ENCODE peak calls at places on chromosome 13, in eight cellular contexts. Y, R, T, J, L, G, C and S are unnamed samples.

GRCh38 chr13:24087611-24088235 is 72.8 kb upstream of the SPATA13 start:
- DNase-seq in G (no peak), J (no peak), R (peak; percentile 49), C (no peak), L (no peak), Y (no peak), T (peak; percentile 42), S (peak; percentile 42)

GRCh38 chr13:60051754-60052153 is 112.0 kb downstream of the DIAPH3 start:
- DNase-seq in G (no peak), T (no peak), C (no peak), L (no peak), Y (no peak), R (no peak), J (no peak), S (no peak)

GRCh38 chr13:50161052-50161451 is 145.8 kb downstream of the KCNRG start:
- DNase-seq in R (no peak), G (no peak), C (no peak), L (no peak), T (no peak), J (no peak), Y (no peak), S (peak; percentile 69)

GRCh38 chr13:21683034-21683733 is 12.3 kb downstream of the FGF9 start:
- DNase-seq in C (no peak), T (no peak), Y (no peak), L (no peak), J (peak; percentile 79), R (no peak), G (no peak), S (no peak)

GRCh38 chr13:40580566-40581276 is 85.7 kb downstream of the FOXO1 start:
- DNase-seq in Y (no peak), L (no peak), G (no peak), C (peak; percentile 60), T (no peak), J (no peak), R (no peak), S (no peak)

GRCh38 chr13:64272681-64273080 is 2857.0 kb upstream of the PCDH20 start:
- DNase-seq in G (no peak), T (no peak), L (no peak), J (peak; percentile 15), R (no peak), Y (no peak), C (no peak), S (no peak)

GRCh38 chr13:98301721-98302120 is 124.7 kb upstream of the RNF113B start:
- DNase-seq in J (peak; percentile 48), Y (no peak), L (no peak), C (no peak), T (no peak), G (no peak), R (no peak), S (no peak)

GRCh38 chr13:21061077-21061945 is at the start of gene LATS2:
- DNase-seq in Y (peak; percentile 59), J (peak; percentile 95), L (peak; percentile 98), G (peak; percentile 94), C (peak; percentile 97), T (peak; percentile 98), R (peak; percentile 95), S (peak; percentile 98)

GRCh38 chr13:96819375-96819774 is 174.9 kb downstream of the OXGR1 start:
- DNase-seq in C (no peak), G (no peak), T (no peak), L (no peak), R (no peak), Y (no peak), J (no peak), S (no peak)

GRCh38 chr13:80341771-80342271 is 895 bp upstream of the SPRY2 start:
- DNase-seq in G (peak; percentile 43), L (no peak), T (peak; percentile 76), Y (no peak), C (peak; percentile 78), R (peak; percentile 6), J (peak; percentile 64), S (peak; percentile 68)

GRCh38 chr13:38202730-38203129 is 146.9 kb upstream of the UFM1 start:
- DNase-seq in G (no peak), R (no peak), Y (no peak), C (no peak), T (no peak), J (peak; percentile 72), L (no peak), S (peak; percentile 6)

GRCh38 chr13:101473458-101473857 is 21.0 kb downstream of the ITGBL1 start:
- DNase-seq in T (peak; percentile 41), Y (no peak), G (no peak), C (peak; percentile 25), J (peak; percentile 87), L (no peak), R (no peak), S (no peak)

GRCh38 chr13:91785435-91786137 is 387.2 kb downstream of the GPC5 start:
- DNase-seq in G (no peak), R (no peak), T (no peak), J (no peak), L (no peak), Y (no peak), C (no peak), S (no peak)

GRCh38 chr13:98133949-98134348 is 8.9 kb upstream of the FARP1 start:
- DNase-seq in C (no peak), Y (no peak), J (no peak), L (no peak), T (no peak), G (no peak), R (no peak), S (no peak)

GRCh38 chr13:21124853-21125252 is 51.5 kb downstream of the SKA3 start:
- DNase-seq in T (peak; percentile 27), G (peak; percentile 78), L (no peak), Y (no peak), R (peak; percentile 77), C (peak; percentile 91), J (peak; percentile 58), S (peak; percentile 61)

GRCh38 chr13:97248243-97248642 is 26.1 kb downstream of the MBNL2 start:
- DNase-seq in G (no peak), C (no peak), T (no peak), J (no peak), R (no peak), L (no peak), Y (no peak), S (no peak)

GRCh38 chr13:98476106-98476505 is 100.8 kb downstream of the STK24 start:
- DNase-seq in L (no peak), R (no peak), J (peak; percentile 50), T (no peak), Y (no peak), G (no peak), C (no peak), S (no peak)

DNA sequence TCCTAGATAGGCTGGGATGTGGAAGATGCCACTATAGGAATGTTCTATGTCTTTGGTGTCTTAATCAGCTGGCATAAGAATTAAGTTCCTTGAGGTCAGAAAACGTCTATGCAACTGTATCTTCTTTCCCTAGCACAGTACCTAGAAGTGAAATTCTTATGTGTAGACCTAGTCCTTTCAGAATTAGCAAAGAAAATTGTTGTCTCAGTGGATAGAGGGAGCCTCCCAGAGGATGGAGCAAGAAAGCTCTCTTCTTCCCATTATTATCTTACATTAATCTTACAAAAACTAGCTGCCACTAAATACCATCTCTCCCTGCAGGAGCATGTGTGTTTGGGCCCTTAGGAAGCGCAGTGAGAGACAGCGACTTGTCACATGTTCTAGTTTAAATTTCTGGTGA is 11.6 kb downstream of the CLDN10 start:
- DNase-seq in Y (no peak), R (no peak), G (no peak), L (no peak), C (no peak), T (no peak), J (peak; percentile 18), S (no peak)
- TF ChIP-seq CTCF in Y (no peak), R (no peak), G (no peak), L (no peak), C (no peak), T (no peak), J (no peak), S (peak; percentile 24)

DNA sequence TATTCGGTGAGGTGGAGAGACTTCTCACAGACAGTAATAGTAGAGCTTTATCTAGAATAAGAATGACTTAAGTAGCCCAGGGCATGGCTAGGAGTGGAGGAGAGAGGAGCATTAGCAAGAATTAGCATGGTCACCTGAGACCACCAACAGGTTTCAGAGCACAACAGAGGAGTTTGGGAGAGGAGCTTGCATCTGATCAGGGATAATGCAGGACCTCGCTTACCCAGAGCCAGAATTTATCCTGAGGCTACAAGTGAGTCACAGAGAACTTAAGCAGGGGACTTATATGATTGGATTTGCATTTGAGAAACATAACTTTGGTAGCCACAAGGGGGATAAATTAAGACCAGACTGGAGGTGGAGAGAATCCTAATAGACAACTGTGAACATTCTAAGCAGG is 102.1 kb upstream of the FNDC3A start:
- DNase-seq in J (peak; percentile 28), Y (no peak), G (no peak), C (no peak), T (no peak), L (no peak), R (no peak), S (peak; percentile 23)
- TF ChIP-seq CTCF in J (no peak), Y (no peak), G (no peak), C (no peak), T (no peak), L (no peak), R (no peak), S (no peak)

DNA sequence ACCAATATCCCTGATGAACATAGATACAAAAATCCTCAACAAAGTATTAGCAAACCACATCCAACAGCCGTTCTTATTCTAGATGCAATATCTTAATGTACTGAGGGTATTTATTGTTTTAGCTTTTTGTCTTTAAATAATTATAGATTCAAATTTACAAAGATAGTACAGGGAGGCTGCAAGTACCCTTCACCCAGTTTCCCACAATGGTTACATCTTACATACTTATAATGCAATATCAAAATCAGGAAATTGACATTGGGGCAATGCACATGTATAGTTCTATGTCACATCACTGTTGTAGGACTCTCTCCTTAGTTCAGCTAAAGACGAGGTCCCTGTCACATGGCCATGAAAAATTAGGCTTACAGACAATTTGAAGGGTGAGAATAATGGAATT is 75.8 kb downstream of the RUBCNL start:
- DNase-seq in G (no peak), T (no peak), R (no peak), L (no peak), C (no peak), Y (no peak), J (no peak), S (no peak)
- TF ChIP-seq CTCF in G (no peak), T (no peak), R (no peak), L (no peak), C (no peak), Y (no peak), J (no peak), S (no peak)

GRCh38 chr13:33489563-33489962 is 204.0 kb upstream of the STARD13 start:
- DNase-seq in Y (no peak), R (no peak), L (no peak), J (no peak), G (no peak), C (no peak), T (no peak), S (no peak)

GRCh38 chr13:33483471-33483870 is 197.9 kb upstream of the STARD13 start:
- DNase-seq in Y (no peak), T (no peak), C (no peak), G (no peak), R (no peak), L (no peak), J (no peak), S (no peak)

GRCh38 chr13:33485247-33485646 is 199.7 kb upstream of the STARD13 start:
- DNase-seq in L (no peak), C (no peak), R (no peak), T (no peak), G (no peak), Y (no peak), J (no peak), S (no peak)

GRCh38 chr13:33490461-33491327 is 205.1 kb upstream of the STARD13 start:
- DNase-seq in G (peak; percentile 69), T (peak; percentile 37), C (peak; percentile 12), J (no peak), R (no peak), L (no peak), Y (no peak), S (peak; percentile 78)

GRCh38 chr13:33487575-33488243 is 202.2 kb upstream of the STARD13 start:
- DNase-seq in C (no peak), T (no peak), Y (no peak), G (no peak), L (no peak), J (peak; percentile 37), R (peak; percentile 8), S (no peak)
- TF ChIP-seq CTCF in C (no peak), T (peak; percentile 17), Y (peak; percentile 21), G (peak; percentile 35), L (no peak), J (peak; percentile 36), R (no peak), S (peak; percentile 48)